ENCODE peak calls at places on chromosomes 16 and 17, in six cellular contexts. Q is hepatocyte; L is activated CD4-positive, alpha-beta memory T cell treated with anti-CD3 and anti-CD28 coated beads for 36 hours; A is T-helper 17 cell; C is neural progenitor cell; K is B cell. P is an unnamed sample.

GRCh38 chr17:44557653-44558285 is 485 bp downstream of the FZD2 start:
- DNase-seq in A (no peak), K (no peak), Q (peak; percentile 68), L (peak; percentile 43), C (peak; percentile 79), P (no peak)

GRCh38 chr17:32523017-32523680 is 36.4 kb downstream of the CDK5R1 start:
- DNase-seq in A (no peak), K (peak; percentile 81), Q (no peak), L (peak; percentile 72), C (no peak), P (no peak)

GRCh38 chr17:47286198-47286914 is 32.7 kb downstream of the ITGB3 start:
- DNase-seq in L (peak; percentile 33), Q (no peak), C (no peak), A (no peak), K (peak; percentile 84), P (no peak)

GRCh38 chr17:15511142-15511541 is 43.7 kb upstream of the CDRT4 start:
- DNase-seq in A (no peak), L (no peak), K (no peak), C (no peak), Q (no peak), P (no peak)

GRCh38 chr17:17728550-17729251 is 47.4 kb downstream of the RAI1 start:
- DNase-seq in A (no peak), Q (no peak), K (no peak), L (no peak), C (no peak), P (no peak)

GRCh38 chr17:55496094-55496881 is 15.0 kb downstream of the SMIM36 start:
- DNase-seq in A (no peak), L (no peak), Q (peak; percentile 54), C (no peak), K (no peak), P (no peak)

GRCh38 chr17:8300629-8301242 is 5.5 kb upstream of the SLC25A35 start:
- DNase-seq in L (peak; percentile 68), C (peak; percentile 83), K (peak; percentile 74), Q (peak; percentile 82), A (peak; percentile 49), P (peak; percentile 71)

GRCh38 chr17:40922239-40922638 is 15.2 kb downstream of the KRT23 start:
- DNase-seq in A (no peak), L (no peak), K (no peak), C (no peak), Q (peak; percentile 80), P (no peak)

GRCh38 chr17:75352079-75352569 is 53.4 kb downstream of the GRB2 start:
- DNase-seq in L (no peak), K (no peak), Q (peak; percentile 60), C (peak; percentile 21), A (no peak), P (no peak)

GRCh38 chr16:49596699-49597291 is 223.2 kb downstream of the C16orf78 start:
- DNase-seq in C (no peak), K (no peak), A (no peak), Q (no peak), L (no peak), P (no peak)

GRCh38 chr16:22264786-22265185 is 32.4 kb upstream of the POLR3E start:
- DNase-seq in C (peak; percentile 39), L (no peak), A (no peak), K (no peak), Q (no peak), P (no peak)

GRCh38 chr17:12990926-12991325 is 26.9 kb downstream of the ELAC2 start:
- DNase-seq in Q (no peak), L (no peak), K (no peak), C (no peak), A (no peak), P (no peak)

GRCh38 chr16:82761858-82762257 is 135.1 kb downstream of the CDH13 start:
- DNase-seq in C (no peak), A (no peak), Q (no peak), K (no peak), L (no peak), P (no peak)

GRCh38 chr16:75074920-75075687 is 41.5 kb downstream of the LDHD start:
- DNase-seq in K (peak; percentile 78), Q (no peak), C (no peak), A (peak; percentile 83), L (peak; percentile 93), P (no peak)

GRCh38 chr17:20275653-20276052 is 191.7 kb downstream of the LGALS9B start:
- DNase-seq in L (no peak), C (no peak), Q (no peak), A (no peak), K (no peak), P (no peak)

GRCh38 chr17:65638221-65638940 is 76.9 kb upstream of the AXIN2 start:
- DNase-seq in C (no peak), A (no peak), K (no peak), L (no peak), Q (peak; percentile 51), P (no peak)

GRCh38 chr17:81436294-81436849 is 41.1 kb downstream of the BAHCC1 start:
- DNase-seq in A (no peak), K (no peak), Q (peak; percentile 63), C (peak; percentile 59), L (no peak), P (no peak)

GRCh38 chr16:64089697-64090096 is 1032.2 kb downstream of the CDH11 start:
- DNase-seq in K (no peak), A (no peak), C (peak; percentile 66), L (no peak), Q (peak; percentile 45), P (peak; percentile 5)

GRCh38 chr17:36920032-36921000 is 17.0 kb upstream of the LHX1 start:
- DNase-seq in K (no peak), C (peak; percentile 67), A (no peak), L (peak; percentile 57), Q (no peak), P (no peak)

GRCh38 chr16:85584989-85585388 is 28.1 kb upstream of the GSE1 start:
- DNase-seq in C (no peak), L (no peak), K (no peak), Q (no peak), A (no peak), P (no peak)

GRCh38 chr16:54503011-54503410 is 216.4 kb upstream of the IRX3 start:
- DNase-seq in K (no peak), C (no peak), L (no peak), A (no peak), Q (no peak), P (no peak)

GRCh38 chr17:43940630-43941029 is 1.6 kb downstream of the PPY start:
- DNase-seq in K (no peak), C (peak; percentile 77), A (no peak), L (peak; percentile 30), Q (peak; percentile 66), P (peak; percentile 84)

GRCh38 chr17:17866897-17867296 is 30.1 kb upstream of the SREBF1 start:
- DNase-seq in A (no peak), C (no peak), L (no peak), K (no peak), Q (no peak), P (no peak)

GRCh38 chr17:79812206-79812968 is 15.5 kb upstream of the CBX8 start:
- DNase-seq in K (no peak), A (no peak), C (peak; percentile 44), L (no peak), Q (no peak), P (no peak)

GRCh38 chr16:78432451-78432850 is 333.0 kb downstream of the WWOX start:
- DNase-seq in Q (no peak), A (no peak), L (no peak), K (no peak), C (no peak), P (no peak)